ENCODE peak calls at places on chromosome 9, in four cellular contexts. T, A, X and U are unnamed samples.
A peak's percentile ranks its signal among the peaks of the same experiment; 100 is the strongest.

GRCh38 chr9:71364196-71364955 is 243.0 kb upstream of the TRPM3 start:
- DNase-seq in T (no peak), A (no peak), X (no peak), U (no peak)

GRCh38 chr9:5976668-5977397 is 38.6 kb downstream of the RANBP6 start:
- DNase-seq in T (no peak), A (no peak), X (peak; percentile 20), U (peak; percentile 38)

GRCh38 chr9:73753171-73753570 is 601.5 kb downstream of the ANXA1 start:
- DNase-seq in T (no peak), A (no peak), X (no peak), U (no peak)

GRCh38 chr9:135779571-135779970 is 77.6 kb downstream of the KCNT1 start:
- DNase-seq in T (no peak), A (no peak), X (no peak), U (no peak)

GRCh38 chr9:126773004-126773607 is 31.7 kb upstream of the ZBTB43 start:
- DNase-seq in T (no peak), A (peak; percentile 28), X (peak; percentile 55), U (no peak)

GRCh38 chr9:83410701-83411100 is 127.5 kb downstream of the FRMD3 start:
- DNase-seq in T (no peak), A (no peak), X (no peak), U (no peak)

GRCh38 chr9:94719878-94720277 is 6.6 kb upstream of the AOPEP start:
- DNase-seq in T (no peak), A (no peak), X (no peak), U (no peak)

GRCh38 chr9:37529111-37529510 is 43.4 kb downstream of the POLR1E start:
- DNase-seq in T (no peak), A (no peak), X (no peak), U (no peak)

GRCh38 chr9:76637426-76637825 is 126.8 kb upstream of the PCA3 start:
- DNase-seq in T (no peak), A (no peak), X (no peak), U (no peak)

GRCh38 chr9:78694950-78695349 is 398.0 kb downstream of the PSAT1 start:
- DNase-seq in T (no peak), A (no peak), X (no peak), U (no peak)

GRCh38 chr9:78811562-78812276 is 514.8 kb downstream of the PSAT1 start:
- DNase-seq in T (no peak), A (no peak), X (no peak), U (no peak)

GRCh38 chr9:1879501-1879900 is 135.6 kb upstream of the SMARCA2 start:
- DNase-seq in T (no peak), A (no peak), X (no peak), U (no peak)

GRCh38 chr9:115118471-115119156 is 657 bp upstream of the TNC start:
- DNase-seq in T (no peak), A (no peak), X (no peak), U (no peak)

GRCh38 chr9:78601957-78602565 is 305.1 kb downstream of the PSAT1 start:
- DNase-seq in T (no peak), A (no peak), X (peak; percentile 29), U (no peak)